ENCODE peak calls at places on chromosome 1, in six cellular contexts. D, F, H, I, Q and U are unnamed samples.

GRCh38 chr1:60746278-60746761 is 336.0 kb upstream of the NFIA start:
- DNase-seq in D (no peak), F (peak), H (no peak), I (no peak), Q (no peak), U (no peak)

GRCh38 chr1:15352122-15352957 is 57.3 kb upstream of the EFHD2 start:
- DNase-seq in D (peak), F (no peak), H (peak), I (no peak), Q (no peak), U (peak)

GRCh38 chr1:231214918-231215675 is 25.9 kb upstream of the GNPAT start:
- DNase-seq in D (no peak), F (no peak), H (no peak), I (no peak), Q (no peak), U (no peak)

GRCh38 chr1:54857741-54858665 is 29.0 kb downstream of the DHCR24 start:
- DNase-seq in D (peak), F (no peak), H (no peak), I (no peak), Q (no peak), U (no peak)

GRCh38 chr1:44830900-44831304 is 12.2 kb downstream of the PTCH2 start:
- DNase-seq in D (no peak), F (no peak), H (no peak), I (no peak), Q (no peak), U (no peak)

GRCh38 chr1:186286615-186287317 is 88.3 kb downstream of the TPR start:
- DNase-seq in D (peak), F (no peak), H (no peak), I (no peak), Q (no peak), U (no peak)

GRCh38 chr1:13901041-13901440 is 201.1 kb downstream of the PRDM2 start:
- DNase-seq in D (no peak), F (no peak), H (no peak), I (no peak), Q (no peak), U (no peak)

GRCh38 chr1:63967901-63968300 is 194.1 kb downstream of the ROR1 start:
- DNase-seq in D (no peak), F (no peak), H (no peak), I (no peak), Q (no peak), U (no peak)

GRCh38 chr1:19647643-19648042 is 3.5 kb downstream of the NBL1 start:
- DNase-seq in D (no peak), F (no peak), H (peak), I (no peak), Q (no peak), U (no peak)